ENCODE peak calls at places on chromosome 18, in six cellular contexts. One of them, this sample, is unnamed.

GRCh38 chr18:45456076-45457066 is 158.9 kb upstream of the SLC14A2 start:
- DNase-seq in NCI-H146: no peak
- DNase-seq in A549: no peak
- DNase-seq in NCI-H1092 treated with DMSO at 0.1 percent for 48 hours: peak; percentile 91
- DNase-seq in stimulated activated CD8-positive, alpha-beta memory T cell treated with anti-CD3 and anti-CD28 coated beads, Interleukin-4, amount 100 ng/mL, for 1 hour: no peak
- DNase-seq in small intestine: no peak
- DNase-seq in this sample: no peak

GRCh38 chr18:383135-383534 is 115.3 kb upstream of the THOC1 start:
- DNase-seq in stimulated activated CD8-positive, alpha-beta memory T cell treated with anti-CD3 and anti-CD28 coated beads, Interleukin-4, amount 100 ng/mL, for 1 hour: no peak
- DNase-seq in NCI-H146: no peak
- DNase-seq in A549: no peak
- DNase-seq in NCI-H1092 treated with DMSO at 0.1 percent for 48 hours: no peak
- DNase-seq in small intestine: no peak
- DNase-seq in this sample: no peak

GRCh38 chr18:711330-711692 is 1.1 kb downstream of the ENOSF1 start:
- DNase-seq in NCI-H146: no peak
- DNase-seq in A549: no peak
- DNase-seq in small intestine: no peak
- DNase-seq in stimulated activated CD8-positive, alpha-beta memory T cell treated with anti-CD3 and anti-CD28 coated beads, Interleukin-4, amount 100 ng/mL, for 1 hour: no peak
- DNase-seq in NCI-H1092 treated with DMSO at 0.1 percent for 48 hours: peak; percentile 5
- DNase-seq in this sample: no peak

GRCh38 chr18:39238951-39239350 is 1673.4 kb upstream of the CELF4 start:
- DNase-seq in stimulated activated CD8-positive, alpha-beta memory T cell treated with anti-CD3 and anti-CD28 coated beads, Interleukin-4, amount 100 ng/mL, for 1 hour: no peak
- DNase-seq in NCI-H1092 treated with DMSO at 0.1 percent for 48 hours: no peak
- DNase-seq in small intestine: no peak
- DNase-seq in NCI-H146: no peak
- DNase-seq in A549: no peak
- DNase-seq in this sample: no peak

GRCh38 chr18:77566604-77567003 is 317.0 kb downstream of the GALR1 start:
- DNase-seq in small intestine: no peak
- DNase-seq in stimulated activated CD8-positive, alpha-beta memory T cell treated with anti-CD3 and anti-CD28 coated beads, Interleukin-4, amount 100 ng/mL, for 1 hour: no peak
- DNase-seq in NCI-H1092 treated with DMSO at 0.1 percent for 48 hours: no peak
- DNase-seq in A549: no peak
- DNase-seq in NCI-H146: no peak
- DNase-seq in this sample: no peak

GRCh38 chr18:35915056-35915455 is 57.4 kb upstream of the RMP24 start:
- DNase-seq in A549: no peak
- DNase-seq in NCI-H146: no peak
- DNase-seq in stimulated activated CD8-positive, alpha-beta memory T cell treated with anti-CD3 and anti-CD28 coated beads, Interleukin-4, amount 100 ng/mL, for 1 hour: no peak
- DNase-seq in NCI-H1092 treated with DMSO at 0.1 percent for 48 hours: no peak
- DNase-seq in small intestine: no peak
- DNase-seq in this sample: no peak

GRCh38 chr18:50247562-50247961 is 18.7 kb downstream of the CFAP53 start:
- DNase-seq in stimulated activated CD8-positive, alpha-beta memory T cell treated with anti-CD3 and anti-CD28 coated beads, Interleukin-4, amount 100 ng/mL, for 1 hour: no peak
- DNase-seq in small intestine: peak; percentile 31
- DNase-seq in NCI-H146: no peak
- DNase-seq in NCI-H1092 treated with DMSO at 0.1 percent for 48 hours: no peak
- DNase-seq in A549: no peak
- DNase-seq in this sample: no peak

GRCh38 chr18:23191952-23192662 is 56.8 kb downstream of the CABLES1 start:
- DNase-seq in stimulated activated CD8-positive, alpha-beta memory T cell treated with anti-CD3 and anti-CD28 coated beads, Interleukin-4, amount 100 ng/mL, for 1 hour: no peak
- DNase-seq in NCI-H1092 treated with DMSO at 0.1 percent for 48 hours: peak; percentile 74
- DNase-seq in NCI-H146: no peak
- DNase-seq in small intestine: peak; percentile 55
- DNase-seq in A549: no peak
- DNase-seq in this sample: no peak

GRCh38 chr18:52481116-52481515 is 141.1 kb downstream of the DCC start:
- DNase-seq in NCI-H146: no peak
- DNase-seq in A549: no peak
- DNase-seq in stimulated activated CD8-positive, alpha-beta memory T cell treated with anti-CD3 and anti-CD28 coated beads, Interleukin-4, amount 100 ng/mL, for 1 hour: no peak
- DNase-seq in NCI-H1092 treated with DMSO at 0.1 percent for 48 hours: no peak
- DNase-seq in small intestine: no peak
- DNase-seq in this sample: no peak

GRCh38 chr18:59918320-59918755 is 18.5 kb downstream of the PMAIP1 start:
- DNase-seq in NCI-H1092 treated with DMSO at 0.1 percent for 48 hours: peak; percentile 28
- DNase-seq in small intestine: peak; percentile 75
- DNase-seq in A549: peak; percentile 31
- DNase-seq in stimulated activated CD8-positive, alpha-beta memory T cell treated with anti-CD3 and anti-CD28 coated beads, Interleukin-4, amount 100 ng/mL, for 1 hour: no peak
- DNase-seq in NCI-H146: peak; percentile 96
- DNase-seq in this sample: no peak

GRCh38 chr18:46373787-46374186 is 269.6 kb downstream of the HAUS1 start:
- DNase-seq in A549: no peak
- DNase-seq in small intestine: no peak
- DNase-seq in stimulated activated CD8-positive, alpha-beta memory T cell treated with anti-CD3 and anti-CD28 coated beads, Interleukin-4, amount 100 ng/mL, for 1 hour: no peak
- DNase-seq in NCI-H1092 treated with DMSO at 0.1 percent for 48 hours: no peak
- DNase-seq in NCI-H146: peak; percentile 43
- DNase-seq in this sample: no peak

GRCh38 chr18:32349728-32350395 is 120.8 kb downstream of the GAREM1 start:
- DNase-seq in A549: peak; percentile 13
- DNase-seq in NCI-H146: no peak
- DNase-seq in small intestine: peak; percentile 59
- DNase-seq in NCI-H1092 treated with DMSO at 0.1 percent for 48 hours: no peak
- DNase-seq in stimulated activated CD8-positive, alpha-beta memory T cell treated with anti-CD3 and anti-CD28 coated beads, Interleukin-4, amount 100 ng/mL, for 1 hour: no peak
- DNase-seq in this sample: peak; percentile 13

GRCh38 chr18:8694891-8695290 is 10.5 kb upstream of the MTCL1 start:
- DNase-seq in A549: no peak
- DNase-seq in small intestine: no peak
- DNase-seq in stimulated activated CD8-positive, alpha-beta memory T cell treated with anti-CD3 and anti-CD28 coated beads, Interleukin-4, amount 100 ng/mL, for 1 hour: no peak
- DNase-seq in NCI-H146: no peak
- DNase-seq in NCI-H1092 treated with DMSO at 0.1 percent for 48 hours: no peak
- DNase-seq in this sample: no peak

GRCh38 chr18:49878567-49878966 is 65.2 kb upstream of the ACAA2 start:
- DNase-seq in stimulated activated CD8-positive, alpha-beta memory T cell treated with anti-CD3 and anti-CD28 coated beads, Interleukin-4, amount 100 ng/mL, for 1 hour: no peak
- DNase-seq in NCI-H146: no peak
- DNase-seq in small intestine: no peak
- DNase-seq in NCI-H1092 treated with DMSO at 0.1 percent for 48 hours: no peak
- DNase-seq in A549: no peak
- DNase-seq in this sample: no peak

GRCh38 chr18:54515149-54515548 is 75.9 kb upstream of the DYNAP start:
- DNase-seq in small intestine: no peak
- DNase-seq in A549: no peak
- DNase-seq in NCI-H1092 treated with DMSO at 0.1 percent for 48 hours: no peak
- DNase-seq in stimulated activated CD8-positive, alpha-beta memory T cell treated with anti-CD3 and anti-CD28 coated beads, Interleukin-4, amount 100 ng/mL, for 1 hour: no peak
- DNase-seq in NCI-H146: no peak
- DNase-seq in this sample: no peak

GRCh38 chr18:42925036-42925435 is 190.4 kb downstream of the RIT2 start:
- DNase-seq in NCI-H1092 treated with DMSO at 0.1 percent for 48 hours: no peak
- DNase-seq in A549: no peak
- DNase-seq in NCI-H146: no peak
- DNase-seq in stimulated activated CD8-positive, alpha-beta memory T cell treated with anti-CD3 and anti-CD28 coated beads, Interleukin-4, amount 100 ng/mL, for 1 hour: no peak
- DNase-seq in small intestine: no peak
- DNase-seq in this sample: no peak

GRCh38 chr18:57088883-57089282 is 58.0 kb upstream of the BOD1L2 start:
- DNase-seq in NCI-H1092 treated with DMSO at 0.1 percent for 48 hours: peak; percentile 37
- DNase-seq in small intestine: peak; percentile 32
- DNase-seq in NCI-H146: peak; percentile 43
- DNase-seq in A549: no peak
- DNase-seq in stimulated activated CD8-positive, alpha-beta memory T cell treated with anti-CD3 and anti-CD28 coated beads, Interleukin-4, amount 100 ng/mL, for 1 hour: no peak
- DNase-seq in this sample: no peak

GRCh38 chr18:27493182-27493581 is 308.1 kb upstream of the CHST9 start:
- DNase-seq in stimulated activated CD8-positive, alpha-beta memory T cell treated with anti-CD3 and anti-CD28 coated beads, Interleukin-4, amount 100 ng/mL, for 1 hour: no peak
- DNase-seq in A549: no peak
- DNase-seq in NCI-H146: no peak
- DNase-seq in small intestine: no peak
- DNase-seq in NCI-H1092 treated with DMSO at 0.1 percent for 48 hours: no peak
- DNase-seq in this sample: no peak

This sample was measured in 8988T.